ENCODE peak calls at places on chromosome 17, in six cellular contexts. L is left lung; A is endothelial cell; X is AG04450; W is stimulated activated CD4-positive, alpha-beta T cell treated with anti-CD3 and anti-CD28 coated beads, Interleukin-1b, Interleukin-23, amount 100 ng/mL, for 24 hours; Y is naive thymus-derived CD8-positive, alpha-beta T cell. V is an unnamed sample.

GRCh38 chr17:66449418-66449977 is 147.1 kb downstream of the PRKCA start:
- DNase-seq in L (no peak), A (no peak), X (no peak), W (no peak), Y (no peak), V (no peak)

GRCh38 chr17:73645050-73645871 is 1.0 kb upstream of the SDK2 start:
- DNase-seq in L (no peak), A (peak; percentile 51), X (no peak), W (no peak), Y (peak; percentile 29), V (no peak)

GRCh38 chr17:28842282-28843012 is at the start of gene FAM222B:
- DNase-seq in L (peak; percentile 97), A (peak; percentile 94), X (peak; percentile 51), W (peak; percentile 76), Y (peak; percentile 83), V (peak; percentile 98)

GRCh38 chr17:4852504-4853075 is 19.4 kb downstream of the MINK1 start:
- DNase-seq in L (no peak), A (no peak), X (peak; percentile 38), W (no peak), Y (peak; percentile 29), V (no peak)

GRCh38 chr17:42055496-42055895 is 5.1 kb upstream of the C17orf113 start:
- DNase-seq in L (no peak), A (no peak), X (no peak), W (no peak), Y (no peak), V (no peak)

GRCh38 chr17:14745541-14745940 is 444.7 kb downstream of the HS3ST3B1 start:
- DNase-seq in L (no peak), A (no peak), X (no peak), W (no peak), Y (no peak), V (no peak)

GRCh38 chr17:44086364-44087311 is 16.1 kb downstream of the G6PC3 start:
- DNase-seq in L (no peak), A (no peak), X (peak; percentile 75), W (no peak), Y (no peak), V (no peak)

GRCh38 chr17:40065771-40066510 is 3.2 kb downstream of the THRA start:
- DNase-seq in L (no peak), A (no peak), X (no peak), W (no peak), Y (no peak), V (no peak)

GRCh38 chr17:27466748-27467375 is 10.6 kb downstream of the KSR1 start:
- DNase-seq in L (peak; percentile 85), A (peak; percentile 28), X (no peak), W (no peak), Y (no peak), V (no peak)

GRCh38 chr17:43308999-43309398 is 75.2 kb upstream of the RNU2-1 start:
- DNase-seq in L (no peak), A (no peak), X (no peak), W (no peak), Y (no peak), V (no peak)

GRCh38 chr17:74414510-74414909 is 17.4 kb upstream of the GPRC5C start:
- DNase-seq in L (no peak), A (no peak), X (no peak), W (no peak), Y (no peak), V (no peak)

GRCh38 chr17:82217530-82218204 is 5.0 kb upstream of the CCDC57 start:
- DNase-seq in L (peak; percentile 97), A (no peak), X (peak; percentile 69), W (no peak), Y (no peak), V (no peak)

GRCh38 chr17:43679401-43679800 is 17.7 kb upstream of the MEOX1 start:
- DNase-seq in L (no peak), A (no peak), X (no peak), W (no peak), Y (no peak), V (no peak)

GRCh38 chr17:39921323-39921722 is 2.9 kb upstream of the GSDMB start:
- DNase-seq in L (no peak), A (no peak), X (no peak), W (no peak), Y (no peak), V (no peak)

GRCh38 chr17:382644-383533 is 30.3 kb upstream of the RPH3AL start:
- DNase-seq in L (no peak), A (no peak), X (peak; percentile 37), W (no peak), Y (no peak), V (no peak)

GRCh38 chr17:64118452-64118979 is 11.4 kb downstream of the ERN1 start:
- DNase-seq in L (no peak), A (no peak), X (no peak), W (no peak), Y (no peak), V (no peak)

GRCh38 chr17:48643697-48644012 is 17.5 kb upstream of the HOXB9 start:
- DNase-seq in L (no peak), A (no peak), X (no peak), W (no peak), Y (no peak), V (no peak)

GRCh38 chr17:55300479-55301290 is 35.9 kb downstream of the HLF start:
- DNase-seq in L (no peak), A (no peak), X (no peak), W (no peak), Y (no peak), V (no peak)

GRCh38 chr17:59331929-59332889 is 754 bp downstream of the YPEL2 start:
- DNase-seq in L (peak; percentile 92), A (peak; percentile 46), X (no peak), W (no peak), Y (peak; percentile 29), V (no peak)

GRCh38 chr17:62995377-62995885 is 29.4 kb downstream of the TANC2 start:
- DNase-seq in L (no peak), A (peak; percentile 26), X (no peak), W (no peak), Y (peak; percentile 5), V (no peak)

GRCh38 chr17:46950615-46950996 is 27.6 kb downstream of the GOSR2 start:
- DNase-seq in L (no peak), A (no peak), X (no peak), W (no peak), Y (no peak), V (no peak)

GRCh38 chr17:55266051-55266957 is 1.5 kb downstream of the HLF start:
- DNase-seq in L (no peak), A (peak; percentile 10), X (no peak), W (no peak), Y (no peak), V (no peak)

GRCh38 chr17:13421581-13421980 is 180.1 kb downstream of the HS3ST3A1 start:
- DNase-seq in L (no peak), A (no peak), X (no peak), W (no peak), Y (no peak), V (no peak)

GRCh38 chr17:77322284-77322533 is 181.4 kb downstream of the SEC14L1 start:
- DNase-seq in L (no peak), A (no peak), X (no peak), W (no peak), Y (no peak), V (no peak)

GRCh38 chr17:9928601-9929341 is 23.7 kb upstream of the RCVRN start:
- DNase-seq in L (no peak), A (peak; percentile 59), X (peak; percentile 63), W (no peak), Y (no peak), V (no peak)